ENCODE peak calls at places on chromosomes 3 and 15, in eight cellular contexts. R is foreskin fibroblast, C is NCI-H774, D is HFFc6, Z is Right ventricle myocardium superior, H is T-helper 9 cell, G is NCI-H2081 treated with DMSO at 0.1 percent for 48 hours, A is Daoy. B is an unnamed sample.

GRCh38 chr3:192620300-192620699 is 107.0 kb downstream of the FGF12 start:
- DNase-seq in G (no peak), Z (no peak), H (no peak), A (no peak), R (no peak), D (no peak), C (no peak), B (no peak)

GRCh38 chr3:37491343-37491742 is 317.0 kb upstream of the LRRFIP2 start:
- DNase-seq in H (no peak), R (no peak), A (no peak), Z (peak), G (no peak), D (no peak), C (no peak), B (no peak)

GRCh38 chr3:152232679-152233078 is 36.0 kb upstream of the MBNL1 start:
- DNase-seq in Z (no peak), G (no peak), H (no peak), R (no peak), C (no peak), D (no peak), A (no peak), B (no peak)

GRCh38 chr3:154022603-154023002 is 98.6 kb upstream of the ARHGEF26 start:
- DNase-seq in D (no peak), R (no peak), C (peak), H (no peak), A (no peak), G (no peak), Z (no peak), B (no peak)

GRCh38 chr3:16906679-16907078 is 21.9 kb downstream of the PLCL2 start:
- DNase-seq in R (peak), Z (no peak), A (peak), H (no peak), C (peak), G (no peak), D (peak), B (peak)

GRCh38 chr15:36954486-36954885 is 145.9 kb downstream of the MEIS2 start:
- DNase-seq in G (no peak), R (peak), C (no peak), D (peak), A (peak), H (no peak), Z (no peak), B (no peak)

GRCh38 chr3:138187296-138188012 is at the start of gene ARMC8:
- DNase-seq in C (no peak), R (no peak), Z (peak), D (peak), H (no peak), G (no peak), A (no peak), B (peak)

GRCh38 chr3:108448593-108448992 is 61.8 kb downstream of the MYH15 start:
- DNase-seq in H (no peak), R (no peak), G (no peak), C (no peak), Z (no peak), D (no peak), A (no peak), B (no peak)

GRCh38 chr3:140421884-140422283 is 256.0 kb upstream of the TRIM42 start:
- DNase-seq in R (peak), G (no peak), D (no peak), A (no peak), C (no peak), Z (no peak), H (no peak), B (no peak)

GRCh38 chr15:26294062-26294689 is 431.0 kb upstream of the ATP10A start:
- DNase-seq in G (no peak), D (no peak), R (no peak), Z (peak), C (no peak), H (no peak), A (peak), B (peak)

GRCh38 chr15:60512937-60513336 is 34.0 kb upstream of the ICE2 start:
- DNase-seq in Z (no peak), D (no peak), G (no peak), A (no peak), R (no peak), H (no peak), C (no peak), B (no peak)

GRCh38 chr15:37245358-37245757 is 145.0 kb upstream of the MEIS2 start:
- DNase-seq in G (no peak), A (no peak), D (no peak), H (no peak), Z (no peak), C (no peak), R (no peak), B (no peak)

GRCh38 chr3:126064627-126065258 is 19.2 kb downstream of the SLC41A3 start:
- DNase-seq in A (no peak), Z (no peak), G (no peak), D (no peak), C (no peak), H (no peak), R (peak), B (no peak)

GRCh38 chr3:58565621-58566397 is 11.4 kb downstream of the FAM107A start:
- DNase-seq in Z (no peak), R (no peak), A (no peak), G (no peak), H (no peak), C (no peak), D (no peak), B (no peak)

GRCh38 chr3:56917740-56918568 is 116.2 kb upstream of the ARHGEF3 start:
- DNase-seq in A (peak), Z (no peak), G (no peak), R (no peak), C (no peak), H (no peak), D (no peak), B (peak)

GRCh38 chr3:131328739-131329138 is 52.8 kb upstream of the NUDT16 start:
- DNase-seq in C (no peak), Z (no peak), G (no peak), H (no peak), R (no peak), A (no peak), D (no peak), B (no peak)

GRCh38 chr3:14281053-14281452 is 102.4 kb downstream of the LSM3 start:
- DNase-seq in G (no peak), R (no peak), Z (no peak), C (no peak), H (no peak), D (no peak), A (no peak), B (no peak)

GRCh38 chr3:43478380-43478779 is 143.4 kb downstream of the ANO10 start:
- DNase-seq in D (no peak), H (no peak), Z (no peak), G (no peak), A (no peak), R (peak), C (no peak), B (no peak)

GRCh38 chr3:81910244-81910852 is 148.9 kb upstream of the GBE1 start:
- DNase-seq in A (peak), R (peak), H (no peak), D (peak), Z (no peak), G (no peak), C (no peak), B (peak)

GRCh38 chr3:78724886-78725285 is 1042.9 kb downstream of the ROBO1 start:
- DNase-seq in Z (no peak), D (no peak), R (no peak), C (no peak), A (no peak), G (no peak), H (no peak), B (no peak)

GRCh38 chr3:128971421-128971820 is 22.5 kb downstream of the CFAP92 start:
- DNase-seq in C (peak), D (no peak), Z (peak), R (peak), H (no peak), G (no peak), A (no peak), B (peak)

GRCh38 chr15:87129916-87130315 is 1050.2 kb downstream of the AGBL1 start:
- DNase-seq in C (no peak), H (no peak), G (no peak), A (no peak), R (no peak), D (no peak), Z (no peak), B (no peak)

GRCh38 chr15:57149196-57149595 is 227.1 kb upstream of the CGNL1 start:
- DNase-seq in H (no peak), C (no peak), Z (no peak), D (peak), G (no peak), R (peak), A (no peak), B (no peak)

GRCh38 chr3:346186-346585 is 149.6 kb downstream of the CHL1 start:
- DNase-seq in Z (no peak), C (no peak), R (no peak), A (no peak), D (no peak), H (no peak), G (no peak), B (no peak)

GRCh38 chr3:49602877-49603411 is 48.7 kb downstream of the BSN start:
- DNase-seq in G (no peak), C (no peak), Z (no peak), H (peak), R (no peak), A (peak), D (no peak), B (peak)

GRCh38 chr3:18008706-18009363 is 266.4 kb upstream of the TBC1D5 start:
- DNase-seq in C (no peak), H (no peak), R (no peak), Z (peak), A (peak), G (no peak), D (no peak), B (no peak)

GRCh38 chr15:59237854-59238252 is 31.2 kb downstream of the LDHAL6B start:
- DNase-seq in G (no peak), C (no peak), D (no peak), Z (no peak), A (no peak), H (no peak), R (peak), B (no peak)

GRCh38 chr3:48301814-48302194 is 31.7 kb downstream of the SPINK8 start:
- DNase-seq in A (peak), H (no peak), R (peak), Z (no peak), G (no peak), D (no peak), C (no peak), B (peak)

GRCh38 chr3:195057716-195058115 is 213.2 kb downstream of the XXYLT1 start:
- DNase-seq in C (no peak), A (no peak), D (no peak), R (no peak), G (no peak), H (no peak), Z (no peak), B (no peak)

GRCh38 chr15:43763819-43764446 is 12.8 kb downstream of the ELL3 start:
- DNase-seq in D (no peak), Z (no peak), C (no peak), G (no peak), H (no peak), A (no peak), R (no peak), B (no peak)

GRCh38 chr3:42066516-42067181 is 24.5 kb upstream of the TRAK1 start:
- DNase-seq in H (no peak), G (no peak), Z (no peak), C (peak), D (peak), A (peak), R (peak), B (no peak)

GRCh38 chr15:62889734-62890505 is 152.6 kb upstream of the TPM1 start:
- DNase-seq in D (no peak), Z (no peak), G (no peak), H (no peak), R (peak), A (peak), C (no peak), B (no peak)

GRCh38 chr3:188037965-188038581 is 115.9 kb upstream of the LPP start:
- DNase-seq in D (no peak), G (no peak), H (no peak), Z (no peak), R (peak), A (peak), C (no peak), B (no peak)

GRCh38 chr15:40330368-40330836 is 6.9 kb downstream of the INAFM2 start:
- DNase-seq in Z (no peak), R (peak), A (peak), H (no peak), G (no peak), D (no peak), C (peak), B (peak)

GRCh38 chr3:161420746-161421145 is 49.4 kb upstream of the SPTSSB start:
- DNase-seq in A (no peak), R (no peak), Z (no peak), H (no peak), G (peak), D (no peak), C (peak), B (peak)